ENCODE peak calls at places on chromosomes 3 and 15, in seven cellular contexts. K is endodermal cell, Z is T-helper 2 cell, V is substantia nigra, L is skeletal muscle cell, R is EL, W is H1. D is an unnamed sample.

GRCh38 chr3:143825513-143825912 is 22.8 kb downstream of the SLC9A9 start:
- DNase-seq in R (no peak), V (no peak), L (no peak), K (no peak), Z (peak), W (no peak), D (no peak)

GRCh38 chr3:129690406-129690805 is 83.9 kb upstream of the PLXND1 start:
- DNase-seq in L (peak), K (peak), V (no peak), R (peak), Z (peak), W (no peak), D (peak)

GRCh38 chr3:88219138-88219792 is 69.5 kb downstream of the C3orf38 start:
- DNase-seq in V (peak), Z (no peak), L (no peak), W (peak), R (peak), K (peak), D (no peak)

GRCh38 chr15:100111103-100112060 is 230.4 kb downstream of the ADAMTS17 start:
- DNase-seq in W (no peak), V (peak), R (peak), K (no peak), Z (no peak), L (peak), D (no peak)

GRCh38 chr3:51621091-51621892 is 49.8 kb upstream of the TEX264 start:
- DNase-seq in K (no peak), V (no peak), W (no peak), L (peak), R (no peak), Z (no peak), D (no peak)

GRCh38 chr15:73605759-73606423 is 27.3 kb downstream of the NPTN start:
- DNase-seq in V (no peak), W (no peak), R (no peak), K (peak), L (no peak), Z (no peak), D (no peak)

GRCh38 chr15:39785806-39786205 is 3.2 kb upstream of the FSIP1 start:
- DNase-seq in R (no peak), W (no peak), V (no peak), L (no peak), K (no peak), Z (no peak), D (no peak)

GRCh38 chr3:141275032-141275422 is 43.4 kb downstream of the PXYLP1 start:
- DNase-seq in Z (no peak), V (no peak), L (peak), W (peak), K (no peak), R (peak), D (no peak)

GRCh38 chr3:5304789-5305680 is 117.5 kb downstream of the EDEM1 start:
- DNase-seq in R (peak), Z (no peak), W (peak), L (no peak), V (peak), K (peak), D (no peak)

GRCh38 chr3:81279481-81280273 is 481.8 kb downstream of the GBE1 start:
- DNase-seq in V (no peak), L (no peak), W (no peak), K (no peak), Z (no peak), R (peak), D (no peak)

D was measured in CD4-positive, alpha-beta T cell.